ENCODE peak calls at places on chromosomes 12 and 14, in nine cellular contexts. L is IMR-90, Y is breast epithelium, J is transverse colon, K is body of pancreas, X is upper lobe of left lung, C is prostate gland, P is heart left ventricle, W is uterus. Q is an unnamed sample.

GRCh38 chr12:130051900-130052299 is 110.4 kb upstream of the FZD10 start:
- DNase-seq in L (no peak), Y (no peak), J (no peak), K (no peak), X (no peak), C (no peak), P (no peak), W (no peak), Q (no peak)

GRCh38 chr12:117064596-117064995 is 34.6 kb downstream of the TESC start:
- DNase-seq in L (no peak), Y (no peak), J (no peak), K (no peak), X (no peak), C (no peak), P (no peak), W (no peak), Q (no peak)

GRCh38 chr12:69392146-69392928 is 32.8 kb downstream of the YEATS4 start:
- DNase-seq in L (peak), Y (no peak), J (no peak), K (no peak), X (no peak), C (no peak), P (no peak), W (no peak), Q (no peak)

GRCh38 chr12:27015730-27016076 is 1.5 kb upstream of the TM7SF3 start:
- DNase-seq in L (peak), Y (no peak), J (no peak), K (no peak), X (no peak), C (no peak), P (no peak), W (no peak), Q (no peak)

GRCh38 chr12:102958073-102958829 is 777 bp downstream of the ASCL1 start:
- DNase-seq in L (peak), Y (no peak), J (no peak), K (no peak), X (no peak), C (no peak), P (no peak), W (no peak), Q (no peak)

GRCh38 chr12:4809013-4809448 is 88.8 kb downstream of the GALNT8 start:
- DNase-seq in L (no peak), Y (no peak), J (no peak), K (no peak), X (no peak), C (no peak), P (no peak), W (no peak), Q (no peak)

GRCh38 chr12:32390572-32391219 is 8.7 kb upstream of the FGD4 start:
- DNase-seq in L (no peak), Y (no peak), J (peak), K (peak), X (peak), C (no peak), P (peak), W (no peak), Q (no peak)

GRCh38 chr14:30214456-30215090 is 286.9 kb upstream of the PRKD1 start:
- DNase-seq in L (peak), Y (no peak), J (no peak), K (peak), X (no peak), C (peak), P (no peak), W (no peak), Q (no peak)

GRCh38 chr12:93785262-93786010 is 108.3 kb downstream of the CRADD start:
- DNase-seq in L (peak), Y (no peak), J (peak), K (peak), X (peak), C (peak), P (peak), W (peak), Q (no peak)

GRCh38 chr12:78375461-78375860 is 489.1 kb upstream of the SYT1 start:
- DNase-seq in L (no peak), Y (no peak), J (no peak), K (no peak), X (no peak), C (no peak), P (no peak), W (no peak), Q (no peak)

GRCh38 chr12:30836656-30837445 is 82.1 kb upstream of the CAPRIN2 start:
- DNase-seq in L (no peak), Y (no peak), J (no peak), K (no peak), X (no peak), C (no peak), P (no peak), W (no peak), Q (no peak)

GRCh38 chr14:72745991-72746980 is 147.6 kb downstream of the DPF3 start:
- DNase-seq in L (peak), Y (no peak), J (no peak), K (no peak), X (no peak), C (peak), P (no peak), W (no peak), Q (no peak)

GRCh38 chr14:94058674-94059138 is 22.3 kb downstream of the DDX24 start:
- DNase-seq in L (no peak), Y (no peak), J (no peak), K (peak), X (no peak), C (peak), P (no peak), W (no peak), Q (no peak)

GRCh38 chr12:63045020-63045860 is 105.8 kb downstream of the AVPR1A start:
- DNase-seq in L (peak), Y (no peak), J (no peak), K (no peak), X (no peak), C (no peak), P (no peak), W (no peak), Q (no peak)

DNA sequence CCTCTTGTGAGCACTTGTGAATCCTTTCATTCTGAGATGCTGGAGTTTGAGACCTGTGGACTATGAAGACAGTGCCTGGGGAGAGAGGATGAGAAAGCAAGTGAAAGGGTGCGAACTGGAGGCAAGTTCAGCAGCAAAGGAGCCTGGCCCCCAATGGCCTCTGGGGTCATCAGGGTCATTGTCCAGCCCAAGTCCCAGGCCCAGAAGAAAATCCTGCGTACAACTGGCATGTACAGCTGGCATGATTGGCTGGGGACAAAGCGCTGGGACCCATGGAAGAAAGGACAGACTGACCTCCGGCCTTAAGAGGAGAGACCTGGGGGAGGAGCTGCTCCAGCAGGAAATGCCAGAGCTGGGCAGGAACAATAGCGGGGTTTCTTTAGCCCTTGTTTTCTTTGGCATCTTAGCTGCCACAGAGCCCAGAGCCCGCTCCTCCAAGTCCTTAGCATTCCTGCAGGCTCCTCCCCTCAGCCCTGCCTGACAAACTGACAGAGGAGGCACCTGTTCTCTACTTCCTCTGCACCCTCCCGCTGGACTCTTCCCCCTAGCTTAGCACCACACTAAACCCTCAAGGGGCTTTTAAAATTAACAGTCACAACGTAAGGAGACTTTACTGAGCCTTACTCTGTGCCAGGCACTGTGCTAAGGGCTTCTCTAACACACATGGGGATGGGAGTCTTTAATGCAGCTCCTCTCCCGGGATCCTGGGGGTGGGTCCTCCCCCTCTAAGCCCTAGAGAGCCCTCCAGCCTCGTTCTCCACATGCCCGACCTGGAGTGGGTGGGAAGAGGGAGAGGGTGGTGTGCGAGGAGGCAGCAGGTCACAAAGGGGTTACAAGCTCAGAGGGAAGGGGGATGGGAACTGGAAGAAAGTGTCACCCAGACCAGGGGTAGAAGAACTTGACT is 1.9 kb upstream of the AQP5 start:
- DNase-seq in L (no peak), Y (peak), J (no peak), K (peak), X (peak), C (peak), P (peak), W (no peak), Q (no peak)
- TF ChIP-seq POLR2A in L (no peak), Y (no peak), J (no peak), K (no peak), X (peak), C (no peak), P (no peak), W (no peak), Q (no peak)

GRCh38 chr12:56375598-56376434 is 13.2 kb upstream of the APOF start:
- DNase-seq in L (no peak), Y (no peak), J (no peak), K (no peak), X (no peak), C (no peak), P (no peak), W (no peak), Q (no peak)
- H3K27ac ChIP-seq in L (no peak), Y (no peak), J (no peak), K (no peak), X (no peak), C (no peak), P (no peak), W (no peak), Q (no peak)

DNA sequence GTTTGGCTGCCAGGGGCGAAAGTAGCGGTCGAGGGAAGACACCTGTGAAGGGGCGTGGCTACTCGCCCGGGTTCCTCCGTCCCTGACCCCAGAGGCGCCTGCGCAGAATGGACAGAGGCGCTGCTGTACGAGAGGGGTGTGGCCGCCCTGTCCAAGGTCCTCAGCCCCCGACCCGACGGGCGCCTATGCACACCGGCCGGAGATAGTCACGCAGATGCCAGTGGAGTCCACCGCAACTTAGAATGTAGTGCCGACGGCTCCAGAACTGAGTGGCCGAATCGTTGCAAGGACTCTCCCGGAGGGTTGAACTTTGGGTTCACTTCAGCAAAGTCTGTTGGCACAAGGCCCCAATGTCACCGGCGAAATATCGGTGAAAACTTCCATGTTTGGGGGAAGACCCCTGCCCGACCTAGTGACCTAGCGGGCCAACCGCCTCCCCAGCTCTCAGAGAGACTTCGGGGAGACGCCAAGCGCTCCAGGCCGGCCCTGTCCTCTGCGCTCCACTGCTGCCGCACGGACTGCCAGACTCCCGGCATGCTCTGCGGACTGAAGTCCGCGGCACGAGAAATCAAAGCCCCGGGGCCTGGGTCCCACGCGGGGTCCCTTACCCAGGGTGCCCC is 539 bp upstream of the RNU6-7 start:
- DNase-seq in L (peak), Y (peak), J (peak), K (peak), X (peak), C (peak), P (peak), W (peak), Q (peak)
- TF ChIP-seq POLR2A in L (no peak), Y (no peak), J (peak), K (no peak), X (peak), C (no peak), P (peak), W (peak), Q (no peak)

GRCh38 chr14:91327661-91328312 is 83.3 kb upstream of the GPR68 start:
- DNase-seq in L (no peak), Y (no peak), J (no peak), K (no peak), X (no peak), C (no peak), P (no peak), W (no peak), Q (no peak)
- H3K27ac ChIP-seq in L (no peak), Y (peak), J (no peak), K (no peak), X (peak), C (no peak), P (no peak), W (peak), Q (no peak)

Q was measured in tibial nerve.